ENCODE peak calls at places on chromosomes 12 and 14, in six cellular contexts. T is SK-N-SH, Y is ovary, W is tibial nerve, P is HepG2, J is stomach. H is an unnamed sample.

GRCh38 chr14:101357559-101358319 is 203.6 kb upstream of the DIO3 start:
- DNase-seq in J (no peak), W (no peak), Y (no peak), T (no peak), P (no peak), H (no peak)

GRCh38 chr14:53542692-53543091 is 389.6 kb upstream of the DDHD1 start:
- DNase-seq in T (peak; percentile 15), J (no peak), W (peak; percentile 15), P (peak; percentile 44), Y (no peak), H (no peak)

GRCh38 chr12:54853933-54854538 is at the start of gene MUCL1:
- DNase-seq in T (peak; percentile 39), J (peak; percentile 69), P (peak; percentile 48), Y (no peak), W (peak; percentile 79), H (no peak)

GRCh38 chr12:46825526-46826414 is at the start of gene SLC38A4:
- DNase-seq in T (peak; percentile 34), P (peak; percentile 40), W (no peak), Y (no peak), J (no peak), H (peak; percentile 82)

GRCh38 chr12:64452559-64453329 is 824 bp downstream of the TBK1 start:
- DNase-seq in W (peak; percentile 12), Y (no peak), T (peak; percentile 53), J (peak; percentile 33), P (peak; percentile 52), H (no peak)

GRCh38 chr14:25862068-25862467 is 735.8 kb downstream of the NOVA1 start:
- DNase-seq in T (no peak), J (no peak), P (no peak), W (no peak), Y (no peak), H (no peak)

GRCh38 chr14:53683229-53683628 is 273.4 kb downstream of the BMP4 start:
- DNase-seq in Y (no peak), W (no peak), J (no peak), P (no peak), T (no peak), H (no peak)

GRCh38 chr14:95472819-95473251 is 43.6 kb downstream of the SYNE3 start:
- DNase-seq in J (no peak), Y (no peak), T (no peak), W (no peak), P (no peak), H (no peak)

GRCh38 chr14:89013098-89013504 is 188.7 kb downstream of the TTC8 start:
- DNase-seq in T (no peak), Y (no peak), W (no peak), P (peak; percentile 90), J (peak; percentile 44), H (no peak)

GRCh38 chr14:21978184-21978998 is 304.8 kb upstream of the OR4E1 start:
- DNase-seq in W (peak; percentile 57), Y (no peak), P (peak; percentile 55), J (peak; percentile 39), T (peak; percentile 33), H (peak; percentile 37)

GRCh38 chr12:46300906-46301305 is 32.1 kb upstream of the SLC38A1 start:
- DNase-seq in Y (no peak), W (peak; percentile 9), P (no peak), T (no peak), J (no peak), H (no peak)

GRCh38 chr12:65362231-65362630 is 83.7 kb downstream of the MSRB3 start:
- DNase-seq in T (no peak), J (no peak), Y (no peak), P (no peak), W (no peak), H (no peak)

GRCh38 chr14:32372154-32372553 is 43.1 kb downstream of the AKAP6 start:
- DNase-seq in P (no peak), J (no peak), W (no peak), Y (no peak), T (no peak), H (no peak)

GRCh38 chr12:94954029-94954685 is 49.3 kb downstream of the NDUFA12 start:
- DNase-seq in T (no peak), P (no peak), J (no peak), W (no peak), Y (no peak), H (no peak)

GRCh38 chr12:124188059-124188458 is 106.8 kb upstream of the RFLNA start:
- DNase-seq in Y (no peak), W (no peak), J (no peak), T (no peak), P (no peak), H (no peak)

GRCh38 chr12:22395666-22396065 is 61.2 kb upstream of the ST8SIA1 start:
- DNase-seq in J (no peak), Y (no peak), W (no peak), P (no peak), T (no peak), H (no peak)

GRCh38 chr12:131986847-131987398 is 37.2 kb downstream of the EP400 start:
- DNase-seq in T (no peak), J (no peak), W (no peak), Y (no peak), P (no peak), H (no peak)

DNA sequence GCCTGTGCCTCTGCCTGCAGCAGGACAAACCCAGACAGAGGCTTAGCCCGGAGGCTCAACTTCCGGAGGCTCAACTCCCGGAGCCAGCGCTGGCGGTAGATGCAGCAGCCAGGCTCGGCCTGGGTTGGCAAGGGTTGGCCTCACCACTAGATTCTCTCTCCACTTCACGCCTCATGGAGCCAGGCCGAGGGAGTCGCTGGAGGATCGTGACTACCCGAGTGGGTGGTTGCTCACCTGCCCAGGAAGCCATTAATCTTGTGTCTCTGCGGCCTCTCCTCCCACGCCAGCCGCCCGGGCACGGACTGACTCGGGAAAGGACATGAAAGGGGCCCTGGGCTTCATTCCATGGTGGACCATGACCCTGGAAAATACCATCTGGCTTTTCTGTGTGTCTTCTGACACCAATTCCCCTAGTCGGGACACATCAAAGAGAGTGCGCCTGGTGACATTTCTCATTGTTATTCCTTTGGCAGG is 20.8 kb downstream of the ESRRB start:
- DNase-seq in W (no peak), Y (no peak), J (no peak), T (no peak), P (peak; percentile 85), H (peak; percentile 71)
- TF ChIP-seq EP300 in W (no peak), Y (no peak), J (no peak), T (no peak), P (peak; percentile 25), H (no peak)

GRCh38 chr14:104464907-104465306 is 114.7 kb upstream of the C14orf180 start:
- DNase-seq in J (peak; percentile 52), Y (peak; percentile 13), W (no peak), P (no peak), T (no peak), H (no peak)
- H3K27me3 ChIP-seq in J (peaks cover 25% of the 10 kb centered on the region), Y (no peaks in the 10 kb centered on the region), W (peaks cover 44% of the 10 kb centered on the region), P (peaks cover 12% of the 10 kb centered on the region), T (no peaks in the 10 kb centered on the region), H (peaks cover 15% of the 10 kb centered on the region)

DNA sequence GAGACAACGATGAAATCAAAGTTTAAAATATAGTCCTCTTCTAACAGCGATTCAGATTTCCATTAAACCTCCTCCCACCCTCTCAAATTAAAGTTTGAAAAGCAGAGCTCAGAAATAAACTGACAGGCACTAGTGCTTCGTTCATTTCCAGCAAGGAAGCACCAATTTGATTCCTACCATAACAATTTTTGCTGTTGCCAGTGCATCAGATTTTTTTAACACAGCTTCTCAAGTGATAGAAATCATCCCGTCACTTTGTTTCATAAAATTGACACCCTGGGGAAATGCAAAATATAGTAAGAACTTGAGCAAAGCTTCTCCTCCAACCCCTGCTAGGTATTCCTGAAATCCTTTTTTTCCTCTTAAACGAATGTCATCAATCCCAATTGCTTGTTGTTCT is 332.0 kb downstream of the FOXG1 start:
- DNase-seq in Y (no peak), T (no peak), P (no peak), W (no peak), J (no peak), H (no peak)
- TF ChIP-seq EP300 in Y (no peak), T (no peak), P (no peak), W (no peak), J (no peak), H (no peak)

GRCh38 chr14:92916201-92916600 is 6.7 kb upstream of the CHGA start:
- DNase-seq in P (no peak), T (no peak), Y (no peak), W (no peak), J (no peak), H (no peak)

GRCh38 chr14:92917041-92917940 is 5.7 kb upstream of the CHGA start:
- DNase-seq in J (no peak), P (no peak), T (peak; percentile 91), W (no peak), Y (no peak), H (no peak)

GRCh38 chr14:92920001-92920400 is 2.9 kb upstream of the CHGA start:
- DNase-seq in P (no peak), J (no peak), W (no peak), Y (no peak), T (no peak), H (no peak)

GRCh38 chr14:92914087-92914656 is 8.8 kb upstream of the CHGA start:
- DNase-seq in T (no peak), J (no peak), W (no peak), Y (peak; percentile 50), P (peak; percentile 40), H (no peak)

DNA sequence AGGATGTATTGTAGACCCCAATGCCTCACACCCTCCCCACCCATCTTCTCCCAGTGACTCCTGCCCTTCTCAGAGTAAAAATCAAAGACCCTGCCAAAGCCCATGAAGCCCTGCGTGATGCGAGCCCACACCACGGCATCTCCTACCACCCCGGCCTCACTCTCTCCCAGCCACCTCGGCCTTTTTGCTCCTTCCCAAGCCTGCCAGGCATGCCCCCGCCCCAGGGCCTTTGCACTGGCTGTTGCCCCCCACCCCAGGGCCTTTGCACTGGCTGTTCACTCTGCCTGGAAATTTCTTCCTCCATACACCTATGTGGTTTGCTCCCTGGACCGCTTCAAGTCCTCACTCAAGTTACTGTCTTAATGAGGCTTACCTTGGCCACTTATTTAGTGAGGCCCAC is 5.0 kb upstream of the CHGA start:
- DNase-seq in W (no peak), J (no peak), P (no peak), T (no peak), Y (no peak), H (no peak)
- H3K27me3 ChIP-seq in W (peaks cover 10% of the 10 kb centered on the region), J (peaks cover 20% of the 10 kb centered on the region), P (peaks cover 3% of the 10 kb centered on the region), T (peaks cover 12% of the 10 kb centered on the region), Y (no peaks in the 10 kb centered on the region), H (no peaks in the 10 kb centered on the region)

GRCh38 chr12:9741726-9742125 is 8.8 kb upstream of the CLECL1 start:
- DNase-seq in P (no peak), J (peak; percentile 43), T (no peak), W (no peak), Y (no peak), H (peak; percentile 44)
- TF ChIP-seq EP300 in P (no peak), J (no peak), T (no peak), W (no peak), Y (no peak), H (no peak)

H was measured in upper lobe of left lung.